ENCODE peak calls at places on chromosome 7, in six cellular contexts. One of them, this sample, is unnamed.
A peak's percentile ranks its signal among the peaks of the same experiment; 100 is the strongest.

GRCh38 chr7:17239683-17240521 is 58.5 kb upstream of the AHR start:
- DNase-seq in brain microvascular endothelial cell: peak; percentile 64
- DNase-seq in fibroblast of lung: peak; percentile 57
- DNase-seq in GM23248: peak; percentile 27
- DNase-seq in activated naive CD8-positive, alpha-beta T cell treated with anti-CD3 and anti-CD28 coated beads, Interleukin-2, amount 50 U/mL, for 24 hours: no peak
- DNase-seq in HTR-8/SVneo: peak; percentile 30
- DNase-seq in this sample: no peak

GRCh38 chr7:38411404-38411803 is 138.0 kb upstream of the TARP start:
- DNase-seq in activated naive CD8-positive, alpha-beta T cell treated with anti-CD3 and anti-CD28 coated beads, Interleukin-2, amount 50 U/mL, for 24 hours: no peak
- DNase-seq in fibroblast of lung: no peak
- DNase-seq in HTR-8/SVneo: no peak
- DNase-seq in brain microvascular endothelial cell: peak; percentile 31
- DNase-seq in GM23248: peak; percentile 44
- DNase-seq in this sample: no peak

GRCh38 chr7:98807306-98807880 is 62.4 kb downstream of the TMEM130 start:
- DNase-seq in activated naive CD8-positive, alpha-beta T cell treated with anti-CD3 and anti-CD28 coated beads, Interleukin-2, amount 50 U/mL, for 24 hours: no peak
- DNase-seq in GM23248: no peak
- DNase-seq in fibroblast of lung: no peak
- DNase-seq in brain microvascular endothelial cell: no peak
- DNase-seq in HTR-8/SVneo: no peak
- DNase-seq in this sample: no peak

GRCh38 chr7:34842782-34843181 is 184.8 kb downstream of the NPSR1 start:
- DNase-seq in HTR-8/SVneo: no peak
- DNase-seq in activated naive CD8-positive, alpha-beta T cell treated with anti-CD3 and anti-CD28 coated beads, Interleukin-2, amount 50 U/mL, for 24 hours: no peak
- DNase-seq in brain microvascular endothelial cell: peak; percentile 49
- DNase-seq in GM23248: peak; percentile 7
- DNase-seq in fibroblast of lung: no peak
- DNase-seq in this sample: no peak

GRCh38 chr7:33108591-33108930 is 643 bp downstream of the RP9 start:
- DNase-seq in fibroblast of lung: peak; percentile 11
- DNase-seq in brain microvascular endothelial cell: no peak
- DNase-seq in HTR-8/SVneo: no peak
- DNase-seq in GM23248: no peak
- DNase-seq in activated naive CD8-positive, alpha-beta T cell treated with anti-CD3 and anti-CD28 coated beads, Interleukin-2, amount 50 U/mL, for 24 hours: peak; percentile 33
- DNase-seq in this sample: peak; percentile 29

GRCh38 chr7:67364441-67365017 is 367.9 kb downstream of the TYW1 start:
- DNase-seq in brain microvascular endothelial cell: no peak
- DNase-seq in activated naive CD8-positive, alpha-beta T cell treated with anti-CD3 and anti-CD28 coated beads, Interleukin-2, amount 50 U/mL, for 24 hours: no peak
- DNase-seq in HTR-8/SVneo: no peak
- DNase-seq in fibroblast of lung: no peak
- DNase-seq in GM23248: no peak
- DNase-seq in this sample: no peak

GRCh38 chr7:17682586-17682985 is 257.7 kb downstream of the SNX13 start:
- DNase-seq in HTR-8/SVneo: no peak
- DNase-seq in activated naive CD8-positive, alpha-beta T cell treated with anti-CD3 and anti-CD28 coated beads, Interleukin-2, amount 50 U/mL, for 24 hours: no peak
- DNase-seq in fibroblast of lung: peak; percentile 40
- DNase-seq in GM23248: peak; percentile 53
- DNase-seq in brain microvascular endothelial cell: no peak
- DNase-seq in this sample: no peak

GRCh38 chr7:111931016-111931517 is 275.1 kb downstream of the DOCK4 start:
- DNase-seq in fibroblast of lung: peak; percentile 65
- DNase-seq in GM23248: peak; percentile 17
- DNase-seq in HTR-8/SVneo: no peak
- DNase-seq in brain microvascular endothelial cell: no peak
- DNase-seq in activated naive CD8-positive, alpha-beta T cell treated with anti-CD3 and anti-CD28 coated beads, Interleukin-2, amount 50 U/mL, for 24 hours: no peak
- DNase-seq in this sample: no peak

GRCh38 chr7:139341776-139342244 is 673 bp downstream of the FMC1 start:
- DNase-seq in activated naive CD8-positive, alpha-beta T cell treated with anti-CD3 and anti-CD28 coated beads, Interleukin-2, amount 50 U/mL, for 24 hours: no peak
- DNase-seq in HTR-8/SVneo: peak; percentile 84
- DNase-seq in brain microvascular endothelial cell: no peak
- DNase-seq in GM23248: no peak
- DNase-seq in fibroblast of lung: no peak
- DNase-seq in this sample: no peak

GRCh38 chr7:138001529-138002095 is at the start of gene CREB3L2:
- DNase-seq in activated naive CD8-positive, alpha-beta T cell treated with anti-CD3 and anti-CD28 coated beads, Interleukin-2, amount 50 U/mL, for 24 hours: peak; percentile 70
- DNase-seq in HTR-8/SVneo: no peak
- DNase-seq in brain microvascular endothelial cell: peak; percentile 64
- DNase-seq in fibroblast of lung: peak; percentile 71
- DNase-seq in GM23248: peak; percentile 90
- DNase-seq in this sample: peak; percentile 57

GRCh38 chr7:33932832-33933468 is 27.6 kb downstream of the BMPER start:
- DNase-seq in fibroblast of lung: peak; percentile 87
- DNase-seq in GM23248: peak; percentile 90
- DNase-seq in activated naive CD8-positive, alpha-beta T cell treated with anti-CD3 and anti-CD28 coated beads, Interleukin-2, amount 50 U/mL, for 24 hours: peak; percentile 68
- DNase-seq in brain microvascular endothelial cell: peak; percentile 89
- DNase-seq in HTR-8/SVneo: peak; percentile 63
- DNase-seq in this sample: peak; percentile 68

GRCh38 chr7:151166629-151167196 is 781 bp downstream of the GBX1 start:
- DNase-seq in GM23248: no peak
- DNase-seq in fibroblast of lung: no peak
- DNase-seq in activated naive CD8-positive, alpha-beta T cell treated with anti-CD3 and anti-CD28 coated beads, Interleukin-2, amount 50 U/mL, for 24 hours: no peak
- DNase-seq in HTR-8/SVneo: no peak
- DNase-seq in brain microvascular endothelial cell: no peak
- DNase-seq in this sample: no peak

GRCh38 chr7:151520419-151521229 is 929 bp upstream of the RHEB start:
- DNase-seq in HTR-8/SVneo: no peak
- DNase-seq in fibroblast of lung: no peak
- DNase-seq in brain microvascular endothelial cell: no peak
- DNase-seq in GM23248: peak; percentile 57
- DNase-seq in activated naive CD8-positive, alpha-beta T cell treated with anti-CD3 and anti-CD28 coated beads, Interleukin-2, amount 50 U/mL, for 24 hours: peak; percentile 61
- DNase-seq in this sample: peak; percentile 42

GRCh38 chr7:157985636-157986035 is 602.0 kb downstream of the PTPRN2 start:
- DNase-seq in GM23248: no peak
- DNase-seq in brain microvascular endothelial cell: no peak
- DNase-seq in HTR-8/SVneo: no peak
- DNase-seq in fibroblast of lung: no peak
- DNase-seq in activated naive CD8-positive, alpha-beta T cell treated with anti-CD3 and anti-CD28 coated beads, Interleukin-2, amount 50 U/mL, for 24 hours: no peak
- DNase-seq in this sample: no peak

GRCh38 chr7:26376208-26376917 is 84.7 kb downstream of the SNX10 start:
- DNase-seq in GM23248: peak; percentile 27
- DNase-seq in HTR-8/SVneo: no peak
- DNase-seq in brain microvascular endothelial cell: no peak
- DNase-seq in activated naive CD8-positive, alpha-beta T cell treated with anti-CD3 and anti-CD28 coated beads, Interleukin-2, amount 50 U/mL, for 24 hours: peak; percentile 44
- DNase-seq in fibroblast of lung: no peak
- DNase-seq in this sample: no peak

GRCh38 chr7:46932656-46933424 is 649.1 kb downstream of the TNS3 start:
- DNase-seq in fibroblast of lung: peak; percentile 99
- DNase-seq in GM23248: peak; percentile 94
- DNase-seq in HTR-8/SVneo: peak; percentile 24
- DNase-seq in activated naive CD8-positive, alpha-beta T cell treated with anti-CD3 and anti-CD28 coated beads, Interleukin-2, amount 50 U/mL, for 24 hours: no peak
- DNase-seq in brain microvascular endothelial cell: peak; percentile 91
- DNase-seq in this sample: no peak

GRCh38 chr7:158555034-158555520 is 32.5 kb downstream of the PTPRN2 start:
- DNase-seq in activated naive CD8-positive, alpha-beta T cell treated with anti-CD3 and anti-CD28 coated beads, Interleukin-2, amount 50 U/mL, for 24 hours: no peak
- DNase-seq in HTR-8/SVneo: no peak
- DNase-seq in fibroblast of lung: no peak
- DNase-seq in brain microvascular endothelial cell: no peak
- DNase-seq in GM23248: no peak
- DNase-seq in this sample: no peak

GRCh38 chr7:115831371-115831770 is 199.2 kb downstream of the TFEC start:
- DNase-seq in GM23248: no peak
- DNase-seq in activated naive CD8-positive, alpha-beta T cell treated with anti-CD3 and anti-CD28 coated beads, Interleukin-2, amount 50 U/mL, for 24 hours: no peak
- DNase-seq in fibroblast of lung: no peak
- DNase-seq in HTR-8/SVneo: no peak
- DNase-seq in brain microvascular endothelial cell: no peak
- DNase-seq in this sample: no peak

GRCh38 chr7:86598311-86598710 is 45.4 kb upstream of the GRM3 start:
- DNase-seq in HTR-8/SVneo: no peak
- DNase-seq in brain microvascular endothelial cell: no peak
- DNase-seq in GM23248: no peak
- DNase-seq in fibroblast of lung: no peak
- DNase-seq in activated naive CD8-positive, alpha-beta T cell treated with anti-CD3 and anti-CD28 coated beads, Interleukin-2, amount 50 U/mL, for 24 hours: no peak
- DNase-seq in this sample: no peak

GRCh38 chr7:156456503-156457115 is 184.0 kb upstream of the RNF32 start:
- DNase-seq in brain microvascular endothelial cell: no peak
- DNase-seq in activated naive CD8-positive, alpha-beta T cell treated with anti-CD3 and anti-CD28 coated beads, Interleukin-2, amount 50 U/mL, for 24 hours: no peak
- DNase-seq in HTR-8/SVneo: no peak
- DNase-seq in GM23248: no peak
- DNase-seq in fibroblast of lung: no peak
- DNase-seq in this sample: peak; percentile 50

GRCh38 chr7:18573410-18574234 is 78.1 kb downstream of the HDAC9 start:
- DNase-seq in HTR-8/SVneo: no peak
- DNase-seq in brain microvascular endothelial cell: no peak
- DNase-seq in fibroblast of lung: no peak
- DNase-seq in GM23248: no peak
- DNase-seq in activated naive CD8-positive, alpha-beta T cell treated with anti-CD3 and anti-CD28 coated beads, Interleukin-2, amount 50 U/mL, for 24 hours: no peak
- DNase-seq in this sample: no peak

GRCh38 chr7:36348256-36348655 is 41.4 kb upstream of the ANLN start:
- DNase-seq in GM23248: peak; percentile 15
- DNase-seq in fibroblast of lung: peak; percentile 72
- DNase-seq in brain microvascular endothelial cell: peak; percentile 65
- DNase-seq in activated naive CD8-positive, alpha-beta T cell treated with anti-CD3 and anti-CD28 coated beads, Interleukin-2, amount 50 U/mL, for 24 hours: no peak
- DNase-seq in HTR-8/SVneo: peak; percentile 23
- DNase-seq in this sample: no peak

GRCh38 chr7:6658618-6659345 is 21.7 kb downstream of the ZNF316 start:
- DNase-seq in fibroblast of lung: no peak
- DNase-seq in HTR-8/SVneo: no peak
- DNase-seq in brain microvascular endothelial cell: no peak
- DNase-seq in GM23248: peak; percentile 38
- DNase-seq in activated naive CD8-positive, alpha-beta T cell treated with anti-CD3 and anti-CD28 coated beads, Interleukin-2, amount 50 U/mL, for 24 hours: no peak
- DNase-seq in this sample: no peak

GRCh38 chr7:4681218-4681851 is 760 bp upstream of the FOXK1 start:
- DNase-seq in GM23248: no peak
- DNase-seq in fibroblast of lung: no peak
- DNase-seq in HTR-8/SVneo: no peak
- DNase-seq in activated naive CD8-positive, alpha-beta T cell treated with anti-CD3 and anti-CD28 coated beads, Interleukin-2, amount 50 U/mL, for 24 hours: peak; percentile 18
- DNase-seq in brain microvascular endothelial cell: no peak
- DNase-seq in this sample: no peak

GRCh38 chr7:32892521-32893224 is 1.1 kb upstream of the KBTBD2 start:
- DNase-seq in activated naive CD8-positive, alpha-beta T cell treated with anti-CD3 and anti-CD28 coated beads, Interleukin-2, amount 50 U/mL, for 24 hours: peak; percentile 49
- DNase-seq in fibroblast of lung: peak; percentile 66
- DNase-seq in brain microvascular endothelial cell: peak; percentile 32
- DNase-seq in HTR-8/SVneo: peak; percentile 20
- DNase-seq in GM23248: peak; percentile 81
- DNase-seq in this sample: peak; percentile 85

GRCh38 chr7:94258856-94259255 is 135.8 kb upstream of the COL1A2 start:
- DNase-seq in brain microvascular endothelial cell: no peak
- DNase-seq in GM23248: no peak
- DNase-seq in activated naive CD8-positive, alpha-beta T cell treated with anti-CD3 and anti-CD28 coated beads, Interleukin-2, amount 50 U/mL, for 24 hours: no peak
- DNase-seq in fibroblast of lung: peak; percentile 10
- DNase-seq in HTR-8/SVneo: no peak
- DNase-seq in this sample: no peak

GRCh38 chr7:27921081-27921836 is 181.3 kb downstream of the TAX1BP1 start:
- DNase-seq in brain microvascular endothelial cell: peak; percentile 70
- DNase-seq in HTR-8/SVneo: peak; percentile 75
- DNase-seq in GM23248: peak; percentile 82
- DNase-seq in activated naive CD8-positive, alpha-beta T cell treated with anti-CD3 and anti-CD28 coated beads, Interleukin-2, amount 50 U/mL, for 24 hours: no peak
- DNase-seq in fibroblast of lung: peak; percentile 89
- DNase-seq in this sample: peak; percentile 71

GRCh38 chr7:107966701-107967100 is 36.3 kb downstream of the LAMB1 start:
- DNase-seq in fibroblast of lung: peak; percentile 58
- DNase-seq in GM23248: peak; percentile 92
- DNase-seq in brain microvascular endothelial cell: peak; percentile 93
- DNase-seq in activated naive CD8-positive, alpha-beta T cell treated with anti-CD3 and anti-CD28 coated beads, Interleukin-2, amount 50 U/mL, for 24 hours: no peak
- DNase-seq in HTR-8/SVneo: peak; percentile 54
- DNase-seq in this sample: no peak

GRCh38 chr7:26713981-26714380 is 150.4 kb downstream of the SKAP2 start:
- DNase-seq in fibroblast of lung: no peak
- DNase-seq in GM23248: no peak
- DNase-seq in activated naive CD8-positive, alpha-beta T cell treated with anti-CD3 and anti-CD28 coated beads, Interleukin-2, amount 50 U/mL, for 24 hours: no peak
- DNase-seq in brain microvascular endothelial cell: no peak
- DNase-seq in HTR-8/SVneo: no peak
- DNase-seq in this sample: no peak

GRCh38 chr7:68420342-68420750 is 1177.9 kb upstream of the AUTS2 start:
- DNase-seq in brain microvascular endothelial cell: no peak
- DNase-seq in HTR-8/SVneo: no peak
- DNase-seq in fibroblast of lung: no peak
- DNase-seq in activated naive CD8-positive, alpha-beta T cell treated with anti-CD3 and anti-CD28 coated beads, Interleukin-2, amount 50 U/mL, for 24 hours: no peak
- DNase-seq in GM23248: no peak
- DNase-seq in this sample: no peak

GRCh38 chr7:53609185-53609584 is 573.8 kb downstream of the POM121L12 start:
- DNase-seq in GM23248: no peak
- DNase-seq in fibroblast of lung: no peak
- DNase-seq in brain microvascular endothelial cell: no peak
- DNase-seq in activated naive CD8-positive, alpha-beta T cell treated with anti-CD3 and anti-CD28 coated beads, Interleukin-2, amount 50 U/mL, for 24 hours: no peak
- DNase-seq in HTR-8/SVneo: no peak
- DNase-seq in this sample: no peak

GRCh38 chr7:30159698-30160143 is 24.9 kb downstream of the MTURN start:
- DNase-seq in brain microvascular endothelial cell: peak; percentile 7
- DNase-seq in GM23248: peak; percentile 62
- DNase-seq in activated naive CD8-positive, alpha-beta T cell treated with anti-CD3 and anti-CD28 coated beads, Interleukin-2, amount 50 U/mL, for 24 hours: peak; percentile 33
- DNase-seq in HTR-8/SVneo: no peak
- DNase-seq in fibroblast of lung: peak; percentile 23
- DNase-seq in this sample: peak; percentile 41

GRCh38 chr7:26413007-26413691 is 121.5 kb downstream of the SNX10 start:
- DNase-seq in brain microvascular endothelial cell: no peak
- DNase-seq in fibroblast of lung: no peak
- DNase-seq in GM23248: no peak
- DNase-seq in activated naive CD8-positive, alpha-beta T cell treated with anti-CD3 and anti-CD28 coated beads, Interleukin-2, amount 50 U/mL, for 24 hours: no peak
- DNase-seq in HTR-8/SVneo: no peak
- DNase-seq in this sample: no peak

GRCh38 chr7:16726189-16726588 is 27.4 kb upstream of the TSPAN13 start:
- DNase-seq in HTR-8/SVneo: no peak
- DNase-seq in fibroblast of lung: no peak
- DNase-seq in GM23248: no peak
- DNase-seq in activated naive CD8-positive, alpha-beta T cell treated with anti-CD3 and anti-CD28 coated beads, Interleukin-2, amount 50 U/mL, for 24 hours: no peak
- DNase-seq in brain microvascular endothelial cell: no peak
- DNase-seq in this sample: no peak

GRCh38 chr7:112080974-112081373 is 125.2 kb downstream of the DOCK4 start:
- DNase-seq in GM23248: no peak
- DNase-seq in brain microvascular endothelial cell: peak; percentile 90
- DNase-seq in fibroblast of lung: peak; percentile 35
- DNase-seq in HTR-8/SVneo: peak; percentile 11
- DNase-seq in activated naive CD8-positive, alpha-beta T cell treated with anti-CD3 and anti-CD28 coated beads, Interleukin-2, amount 50 U/mL, for 24 hours: no peak
- DNase-seq in this sample: no peak

GRCh38 chr7:67535590-67535989 is 539.0 kb downstream of the TYW1 start:
- DNase-seq in activated naive CD8-positive, alpha-beta T cell treated with anti-CD3 and anti-CD28 coated beads, Interleukin-2, amount 50 U/mL, for 24 hours: no peak
- DNase-seq in GM23248: no peak
- DNase-seq in fibroblast of lung: no peak
- DNase-seq in brain microvascular endothelial cell: no peak
- DNase-seq in HTR-8/SVneo: no peak
- DNase-seq in this sample: no peak

GRCh38 chr7:127446842-127447241 is 54.3 kb upstream of the ZNF800 start:
- DNase-seq in activated naive CD8-positive, alpha-beta T cell treated with anti-CD3 and anti-CD28 coated beads, Interleukin-2, amount 50 U/mL, for 24 hours: no peak
- DNase-seq in HTR-8/SVneo: no peak
- DNase-seq in brain microvascular endothelial cell: no peak
- DNase-seq in GM23248: no peak
- DNase-seq in fibroblast of lung: no peak
- DNase-seq in this sample: no peak

GRCh38 chr7:67518580-67518979 is 521.9 kb downstream of the TYW1 start:
- DNase-seq in GM23248: no peak
- DNase-seq in HTR-8/SVneo: no peak
- DNase-seq in brain microvascular endothelial cell: no peak
- DNase-seq in activated naive CD8-positive, alpha-beta T cell treated with anti-CD3 and anti-CD28 coated beads, Interleukin-2, amount 50 U/mL, for 24 hours: no peak
- DNase-seq in fibroblast of lung: no peak
- DNase-seq in this sample: no peak

GRCh38 chr7:32161708-32162107 is 91.5 kb upstream of the PDE1C start:
- DNase-seq in brain microvascular endothelial cell: peak; percentile 79
- DNase-seq in fibroblast of lung: peak; percentile 34
- DNase-seq in GM23248: peak; percentile 84
- DNase-seq in HTR-8/SVneo: peak; percentile 33
- DNase-seq in activated naive CD8-positive, alpha-beta T cell treated with anti-CD3 and anti-CD28 coated beads, Interleukin-2, amount 50 U/mL, for 24 hours: no peak
- DNase-seq in this sample: no peak